ENCODE peak calls at places on chromosomes 4 and X, in nine cellular contexts. One of them, this sample, is unnamed. For H3K36me3, the result is how much of the 10 kb centered on the place peaks cover.

GRCh38 chr4:40515037-40515397 is 114.6 kb downstream of the RBM47 start:
- DNase-seq in IMR-90: peak
- DNase-seq in CD8-positive, alpha-beta T cell: no peak
- DNase-seq in thyroid gland: no peak
- DNase-seq in endodermal cell: no peak
- DNase-seq in heart left ventricle: no peak
- DNase-seq in gastrocnemius medialis: no peak
- DNase-seq in hepatocyte: peak
- DNase-seq in suprapubic skin: no peak
- DNase-seq in this sample: no peak

GRCh38 chr4:15164571-15164970 is 162.3 kb downstream of the CPEB2 start:
- DNase-seq in IMR-90: peak
- DNase-seq in CD8-positive, alpha-beta T cell: no peak
- DNase-seq in thyroid gland: no peak
- DNase-seq in endodermal cell: no peak
- DNase-seq in heart left ventricle: no peak
- DNase-seq in gastrocnemius medialis: no peak
- DNase-seq in hepatocyte: no peak
- DNase-seq in suprapubic skin: no peak
- DNase-seq in this sample: no peak

GRCh38 chrX:131068945-131069719 is 11.0 kb downstream of the ARHGAP36 start:
- DNase-seq in IMR-90: no peak
- DNase-seq in CD8-positive, alpha-beta T cell: no peak
- DNase-seq in thyroid gland: peak
- DNase-seq in endodermal cell: peak
- DNase-seq in heart left ventricle: no peak
- DNase-seq in gastrocnemius medialis: no peak
- DNase-seq in hepatocyte: peak
- DNase-seq in suprapubic skin: no peak
- DNase-seq in this sample: no peak

GRCh38 chrX:39318497-39319343 is 517.5 kb downstream of the MID1IP1 start:
- DNase-seq in IMR-90: no peak
- DNase-seq in CD8-positive, alpha-beta T cell: no peak
- DNase-seq in thyroid gland: peak
- DNase-seq in endodermal cell: no peak
- DNase-seq in heart left ventricle: no peak
- DNase-seq in gastrocnemius medialis: peak
- DNase-seq in hepatocyte: no peak
- DNase-seq in suprapubic skin: no peak
- DNase-seq in this sample: no peak

GRCh38 chr4:92021788-92022187 is 282.0 kb upstream of the GRID2 start:
- DNase-seq in IMR-90: no peak
- DNase-seq in CD8-positive, alpha-beta T cell: no peak
- DNase-seq in thyroid gland: no peak
- DNase-seq in endodermal cell: no peak
- DNase-seq in heart left ventricle: no peak
- DNase-seq in gastrocnemius medialis: no peak
- DNase-seq in hepatocyte: no peak
- DNase-seq in suprapubic skin: no peak
- DNase-seq in this sample: no peak

GRCh38 chr4:180618396-180618795 is 1624.8 kb upstream of the TENM3 start:
- DNase-seq in IMR-90: no peak
- DNase-seq in CD8-positive, alpha-beta T cell: no peak
- DNase-seq in thyroid gland: no peak
- DNase-seq in endodermal cell: no peak
- DNase-seq in heart left ventricle: no peak
- DNase-seq in gastrocnemius medialis: no peak
- DNase-seq in hepatocyte: no peak
- DNase-seq in suprapubic skin: no peak
- DNase-seq in this sample: no peak

GRCh38 chr4:126735294-126736132 is 897.2 kb upstream of the INTU start:
- DNase-seq in IMR-90: no peak
- DNase-seq in CD8-positive, alpha-beta T cell: no peak
- DNase-seq in thyroid gland: no peak
- DNase-seq in endodermal cell: peak
- DNase-seq in heart left ventricle: no peak
- DNase-seq in gastrocnemius medialis: no peak
- DNase-seq in hepatocyte: no peak
- DNase-seq in suprapubic skin: no peak
- DNase-seq in this sample: no peak

GRCh38 chr4:183327827-183328226 is 5.6 kb upstream of the CLDN24 start:
- DNase-seq in IMR-90: no peak
- DNase-seq in CD8-positive, alpha-beta T cell: no peak
- DNase-seq in thyroid gland: no peak
- DNase-seq in endodermal cell: no peak
- DNase-seq in heart left ventricle: no peak
- DNase-seq in gastrocnemius medialis: no peak
- DNase-seq in hepatocyte: no peak
- DNase-seq in suprapubic skin: no peak
- DNase-seq in this sample: no peak

GRCh38 chr4:142413516-142413915 is 432.6 kb downstream of the INPP4B start:
- DNase-seq in IMR-90: no peak
- DNase-seq in CD8-positive, alpha-beta T cell: no peak
- DNase-seq in thyroid gland: no peak
- DNase-seq in endodermal cell: no peak
- DNase-seq in heart left ventricle: no peak
- DNase-seq in gastrocnemius medialis: no peak
- DNase-seq in hepatocyte: no peak
- DNase-seq in suprapubic skin: no peak
- DNase-seq in this sample: no peak

GRCh38 chrX:1283750-1284149 is 15.1 kb downstream of the CSF2RA start:
- DNase-seq in IMR-90: no peak
- DNase-seq in CD8-positive, alpha-beta T cell: no peak
- DNase-seq in thyroid gland: no peak
- DNase-seq in endodermal cell: no peak
- DNase-seq in heart left ventricle: no peak
- DNase-seq in gastrocnemius medialis: no peak
- DNase-seq in hepatocyte: no peak
- DNase-seq in suprapubic skin: no peak
- DNase-seq in this sample: no peak

GRCh38 chrX:47815901-47816845 is 20.5 kb upstream of the ZNF81 start:
- DNase-seq in IMR-90: no peak
- DNase-seq in CD8-positive, alpha-beta T cell: no peak
- DNase-seq in thyroid gland: peak
- DNase-seq in endodermal cell: peak
- DNase-seq in heart left ventricle: no peak
- DNase-seq in gastrocnemius medialis: no peak
- DNase-seq in hepatocyte: no peak
- DNase-seq in suprapubic skin: no peak
- DNase-seq in this sample: no peak

GRCh38 chr4:142715727-142716126 is 130.4 kb downstream of the INPP4B start:
- DNase-seq in IMR-90: no peak
- DNase-seq in CD8-positive, alpha-beta T cell: no peak
- DNase-seq in thyroid gland: no peak
- DNase-seq in endodermal cell: no peak
- DNase-seq in heart left ventricle: no peak
- DNase-seq in gastrocnemius medialis: no peak
- DNase-seq in hepatocyte: no peak
- DNase-seq in suprapubic skin: no peak
- DNase-seq in this sample: no peak

DNA sequence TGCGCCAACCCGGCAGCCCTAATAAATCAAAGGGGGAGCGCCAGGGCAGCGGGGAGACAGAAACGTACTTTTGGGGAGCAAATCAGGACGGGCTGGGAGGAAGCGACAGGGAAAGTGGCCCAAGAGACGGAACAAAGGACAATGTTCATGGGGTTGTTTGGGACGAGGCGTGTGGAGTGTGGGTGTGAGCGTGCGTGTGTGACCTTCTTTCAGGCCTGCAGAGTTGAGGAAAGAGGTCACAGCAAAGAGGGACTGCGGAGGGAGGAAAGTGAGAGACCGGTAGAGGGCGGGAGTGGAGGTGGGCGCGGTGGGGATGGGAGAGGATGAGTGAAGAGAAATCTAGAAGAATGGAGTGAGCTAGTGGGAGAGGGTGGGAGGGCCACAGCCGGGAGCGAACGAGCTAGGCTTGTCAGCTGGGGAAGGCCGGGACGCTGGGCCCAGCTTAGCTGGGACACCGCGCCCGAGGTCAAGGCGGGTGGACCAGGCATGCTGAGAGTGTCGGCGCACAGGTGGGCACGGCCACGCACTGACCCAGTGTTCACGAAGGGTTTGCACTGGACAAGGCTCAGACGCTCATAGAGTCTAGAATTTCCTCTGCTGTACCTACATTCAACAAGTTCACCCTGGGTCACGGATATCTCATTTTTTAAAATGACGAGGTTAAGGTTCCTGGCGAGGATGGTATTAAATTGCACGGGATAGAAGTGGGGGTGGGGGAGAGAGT is 14.7 kb upstream of the PITX2 start:
- DNase-seq in IMR-90: no peak
- DNase-seq in CD8-positive, alpha-beta T cell: no peak
- DNase-seq in thyroid gland: no peak
- DNase-seq in endodermal cell: peak
- DNase-seq in heart left ventricle: no peak
- DNase-seq in gastrocnemius medialis: no peak
- DNase-seq in hepatocyte: peak
- DNase-seq in suprapubic skin: no peak
- DNase-seq in this sample: no peak
- TF ChIP-seq CTCF in IMR-90: no peak
- TF ChIP-seq CTCF in CD8-positive, alpha-beta T cell: no peak
- TF ChIP-seq CTCF in thyroid gland: no peak
- TF ChIP-seq CTCF in endodermal cell: peak
- TF ChIP-seq CTCF in heart left ventricle: no peak
- TF ChIP-seq CTCF in gastrocnemius medialis: no peak
- TF ChIP-seq CTCF in hepatocyte: peak
- TF ChIP-seq CTCF in suprapubic skin: no peak
- TF ChIP-seq CTCF in this sample: no peak

DNA sequence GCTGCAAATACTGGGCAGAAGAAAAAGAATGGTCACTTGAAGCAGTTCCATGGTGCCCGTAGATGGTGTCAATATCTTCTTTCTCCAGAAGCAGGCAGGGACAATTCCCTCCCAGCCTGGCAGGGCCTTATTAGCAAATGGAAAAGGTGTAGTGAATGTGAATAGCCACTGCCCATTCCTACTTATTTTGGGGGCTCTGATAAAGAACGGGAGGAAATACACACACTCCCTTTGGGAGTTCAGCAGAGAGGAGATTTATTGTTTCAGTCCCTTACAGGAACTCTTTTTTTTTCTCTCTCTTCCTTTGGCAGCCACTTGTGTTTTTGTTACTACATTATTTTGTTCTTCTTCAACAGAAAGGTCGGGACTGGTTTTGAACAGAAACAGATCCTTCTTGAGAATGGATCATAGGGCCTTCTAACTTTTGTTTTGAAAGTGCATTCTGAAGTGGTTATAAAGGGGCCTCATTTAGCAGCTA is at the start of gene EMCN:
- DNase-seq in IMR-90: no peak
- DNase-seq in CD8-positive, alpha-beta T cell: no peak
- DNase-seq in thyroid gland: peak
- DNase-seq in endodermal cell: no peak
- DNase-seq in heart left ventricle: no peak
- DNase-seq in gastrocnemius medialis: no peak
- DNase-seq in hepatocyte: no peak
- DNase-seq in suprapubic skin: no peak
- DNase-seq in this sample: no peak
- H3K4me3 ChIP-seq in IMR-90: no peak
- H3K4me3 ChIP-seq in CD8-positive, alpha-beta T cell: no peak
- H3K4me3 ChIP-seq in thyroid gland: peak
- H3K4me3 ChIP-seq in endodermal cell: no peak
- H3K4me3 ChIP-seq in heart left ventricle: peak
- H3K4me3 ChIP-seq in gastrocnemius medialis: peak
- H3K4me3 ChIP-seq in hepatocyte: no peak
- H3K4me3 ChIP-seq in suprapubic skin: peak
- H3K4me3 ChIP-seq in this sample: peak

GRCh38 chr4:102285831-102286230 is 59.5 kb downstream of the SLC39A8 start:
- DNase-seq in IMR-90: no peak
- DNase-seq in CD8-positive, alpha-beta T cell: no peak
- DNase-seq in thyroid gland: no peak
- DNase-seq in endodermal cell: no peak
- DNase-seq in heart left ventricle: no peak
- DNase-seq in gastrocnemius medialis: no peak
- DNase-seq in hepatocyte: no peak
- DNase-seq in suprapubic skin: no peak
- DNase-seq in this sample: no peak

DNA sequence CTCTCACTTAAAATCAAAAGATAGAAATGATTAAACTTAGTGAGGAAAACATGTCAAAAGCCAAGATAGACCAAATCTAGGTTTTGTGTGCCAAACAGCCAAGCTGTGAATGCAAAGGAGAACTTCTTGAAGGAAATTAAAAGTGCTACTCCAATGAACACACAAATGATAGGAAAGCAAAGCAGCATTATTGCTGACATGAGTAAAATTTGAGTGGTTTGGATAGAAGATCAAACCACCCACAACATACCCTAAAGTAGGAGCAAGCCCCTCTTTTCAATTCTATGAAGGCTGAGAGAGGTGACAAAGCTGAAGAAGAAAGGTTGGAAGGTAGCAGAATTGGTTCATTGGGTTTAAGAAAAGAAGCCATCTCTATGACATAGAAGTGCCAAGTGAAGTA is 56.8 kb downstream of the SLC39A8 start:
- DNase-seq in IMR-90: no peak
- DNase-seq in CD8-positive, alpha-beta T cell: no peak
- DNase-seq in thyroid gland: no peak
- DNase-seq in endodermal cell: no peak
- DNase-seq in heart left ventricle: no peak
- DNase-seq in gastrocnemius medialis: no peak
- DNase-seq in hepatocyte: no peak
- DNase-seq in suprapubic skin: no peak
- DNase-seq in this sample: no peak
- H3K36me3 ChIP-seq in IMR-90: under half
- H3K36me3 ChIP-seq in CD8-positive, alpha-beta T cell: under half
- H3K36me3 ChIP-seq in thyroid gland: under half
- H3K36me3 ChIP-seq in endodermal cell: under half
- H3K36me3 ChIP-seq in heart left ventricle: under half
- H3K36me3 ChIP-seq in gastrocnemius medialis: under half
- H3K36me3 ChIP-seq in hepatocyte: under half
- H3K36me3 ChIP-seq in suprapubic skin: under half
- H3K36me3 ChIP-seq in this sample: under half

GRCh38 chr4:77434299-77435092 is 171.1 kb upstream of the CXCL13 start:
- DNase-seq in IMR-90: no peak
- DNase-seq in CD8-positive, alpha-beta T cell: no peak
- DNase-seq in thyroid gland: no peak
- DNase-seq in endodermal cell: no peak
- DNase-seq in heart left ventricle: peak
- DNase-seq in gastrocnemius medialis: no peak
- DNase-seq in hepatocyte: no peak
- DNase-seq in suprapubic skin: no peak
- DNase-seq in this sample: no peak

GRCh38 chr4:77430847-77431246 is 174.8 kb upstream of the CXCL13 start:
- DNase-seq in IMR-90: no peak
- DNase-seq in CD8-positive, alpha-beta T cell: no peak
- DNase-seq in thyroid gland: no peak
- DNase-seq in endodermal cell: peak
- DNase-seq in heart left ventricle: no peak
- DNase-seq in gastrocnemius medialis: no peak
- DNase-seq in hepatocyte: no peak
- DNase-seq in suprapubic skin: no peak
- DNase-seq in this sample: no peak

GRCh38 chr4:77433102-77433733 is 172.4 kb upstream of the CXCL13 start:
- DNase-seq in IMR-90: peak
- DNase-seq in CD8-positive, alpha-beta T cell: no peak
- DNase-seq in thyroid gland: peak
- DNase-seq in endodermal cell: peak
- DNase-seq in heart left ventricle: no peak
- DNase-seq in gastrocnemius medialis: no peak
- DNase-seq in hepatocyte: peak
- DNase-seq in suprapubic skin: no peak
- DNase-seq in this sample: no peak

GRCh38 chr4:77437079-77437478 is 168.5 kb upstream of the CXCL13 start:
- DNase-seq in IMR-90: no peak
- DNase-seq in CD8-positive, alpha-beta T cell: no peak
- DNase-seq in thyroid gland: no peak
- DNase-seq in endodermal cell: no peak
- DNase-seq in heart left ventricle: no peak
- DNase-seq in gastrocnemius medialis: no peak
- DNase-seq in hepatocyte: no peak
- DNase-seq in suprapubic skin: no peak
- DNase-seq in this sample: no peak

GRCh38 chr4:77432702-77433101 is 172.9 kb upstream of the CXCL13 start:
- DNase-seq in IMR-90: no peak
- DNase-seq in CD8-positive, alpha-beta T cell: no peak
- DNase-seq in thyroid gland: no peak
- DNase-seq in endodermal cell: no peak
- DNase-seq in heart left ventricle: no peak
- DNase-seq in gastrocnemius medialis: no peak
- DNase-seq in hepatocyte: no peak
- DNase-seq in suprapubic skin: no peak
- DNase-seq in this sample: no peak
- TF ChIP-seq CTCF in IMR-90: no peak
- TF ChIP-seq CTCF in CD8-positive, alpha-beta T cell: no peak
- TF ChIP-seq CTCF in thyroid gland: no peak
- TF ChIP-seq CTCF in endodermal cell: peak
- TF ChIP-seq CTCF in heart left ventricle: no peak
- TF ChIP-seq CTCF in gastrocnemius medialis: no peak
- TF ChIP-seq CTCF in hepatocyte: peak
- TF ChIP-seq CTCF in suprapubic skin: no peak
- TF ChIP-seq CTCF in this sample: no peak

This sample was measured in psoas muscle.